ENCODE peak calls at places on chromosomes 7 and 10, in eight cellular contexts. V is A549, L is AG04450, T is GM12865, I is fibroblast of the aortic adventitia, H is heart left ventricle, X is coronary artery, J is suprapubic skin. G is an unnamed sample.
A peak's percentile ranks its signal among the peaks of the same experiment; 100 is the strongest.

GRCh38 chr7:84900215-84900614 is 286.6 kb downstream of the SEMA3D start:
- DNase-seq in I (no peak), X (no peak), J (no peak), T (peak; percentile 13), L (no peak), V (no peak), H (no peak), G (no peak)

GRCh38 chr7:51070163-51070562 is 246.4 kb downstream of the COBL start:
- DNase-seq in J (no peak), X (no peak), T (no peak), V (no peak), H (no peak), L (no peak), I (peak; percentile 24), G (no peak)

GRCh38 chr7:41451826-41452225 is 251.1 kb downstream of the INHBA start:
- DNase-seq in J (no peak), L (no peak), X (no peak), T (no peak), H (no peak), V (no peak), I (peak; percentile 18), G (no peak)

GRCh38 chr10:98414932-98415709 is at the start of gene PYROXD2:
- DNase-seq in I (peak; percentile 92), J (peak; percentile 94), H (peak; percentile 94), X (peak; percentile 93), L (peak; percentile 81), T (peak; percentile 48), V (peak; percentile 75), G (peak; percentile 78)

GRCh38 chr10:35425596-35425995 is 89.3 kb downstream of the CCNY start:
- DNase-seq in V (no peak), T (no peak), L (no peak), I (peak; percentile 34), J (no peak), H (no peak), X (no peak), G (no peak)

GRCh38 chr7:154640266-154640865 is 362.6 kb downstream of the PAXIP1 start:
- DNase-seq in H (no peak), J (no peak), X (no peak), V (no peak), I (no peak), L (no peak), T (no peak), G (no peak)

GRCh38 chr7:43462836-43463235 is 120.1 kb upstream of the STK17A start:
- DNase-seq in X (no peak), I (peak; percentile 37), T (no peak), J (no peak), V (no peak), L (no peak), H (no peak), G (no peak)

GRCh38 chr7:36487756-36488336 is 98.2 kb downstream of the ANLN start:
- DNase-seq in X (no peak), I (peak; percentile 79), J (no peak), V (peak; percentile 71), L (peak; percentile 8), T (peak; percentile 57), H (no peak), G (peak; percentile 32)

GRCh38 chr10:49280001-49280408 is 19.0 kb upstream of the C10orf71 start:
- DNase-seq in X (no peak), H (peak; percentile 12), V (no peak), I (peak; percentile 45), L (no peak), T (no peak), J (no peak), G (peak; percentile 21)

GRCh38 chr10:43221419-43222293 is 45.2 kb downstream of the RASGEF1A start:
- DNase-seq in L (no peak), X (peak; percentile 59), V (no peak), T (no peak), H (peak; percentile 5), I (no peak), J (peak; percentile 50), G (no peak)

GRCh38 chr10:128867819-128868218 is 599.2 kb upstream of the MGMT start:
- DNase-seq in T (no peak), H (no peak), L (no peak), X (peak; percentile 38), V (no peak), I (no peak), J (peak; percentile 35), G (no peak)

GRCh38 chr7:157268540-157268939 is 68.3 kb upstream of the DNAJB6 start:
- DNase-seq in J (no peak), I (no peak), L (no peak), V (no peak), H (no peak), X (no peak), T (no peak), G (no peak)

GRCh38 chr10:69801434-69802315 is at the start of gene COL13A1:
- DNase-seq in H (peak; percentile 38), J (peak; percentile 67), I (peak; percentile 60), T (no peak), L (no peak), V (peak; percentile 35), X (no peak), G (no peak)

GRCh38 chr7:20785211-20786048 is 1.3 kb downstream of the SP8 start:
- DNase-seq in I (no peak), V (no peak), X (no peak), J (no peak), L (no peak), H (no peak), T (no peak), G (no peak)

GRCh38 chr7:87926581-87927461 is 7.2 kb upstream of the ADAM22 start:
- DNase-seq in I (no peak), T (peak; percentile 97), V (no peak), H (no peak), X (no peak), J (no peak), L (no peak), G (no peak)

GRCh38 chr7:106095634-106096033 is 16.5 kb downstream of the SYPL1 start:
- DNase-seq in J (no peak), H (no peak), I (no peak), V (no peak), L (no peak), T (no peak), X (no peak), G (peak; percentile 46)

GRCh38 chr7:50369408-50370026 is 65.0 kb downstream of the IKZF1 start:
- DNase-seq in H (no peak), X (no peak), T (peak; percentile 81), J (no peak), V (peak; percentile 59), I (no peak), L (no peak), G (no peak)

GRCh38 chr7:44490351-44491200 is at the start of gene NUDCD3:
- DNase-seq in I (peak; percentile 90), X (peak; percentile 87), V (peak; percentile 91), T (peak; percentile 91), H (peak; percentile 87), L (peak; percentile 30), J (peak; percentile 87), G (no peak)

GRCh38 chr7:44489955-44490350 is 505 bp downstream of the NUDCD3 start:
- DNase-seq in X (no peak), L (no peak), J (no peak), V (no peak), T (peak; percentile 53), I (peak; percentile 41), H (no peak), G (no peak)

GRCh38 chr7:44491229-44491628 is 771 bp upstream of the NUDCD3 start:
- DNase-seq in I (no peak), T (no peak), X (no peak), H (no peak), L (no peak), V (no peak), J (no peak), G (no peak)

GRCh38 chr7:44486693-44487092 is 3.8 kb downstream of the NUDCD3 start:
- DNase-seq in J (no peak), X (no peak), V (peak; percentile 18), I (peak; percentile 61), L (no peak), T (no peak), H (no peak), G (no peak)

DNA sequence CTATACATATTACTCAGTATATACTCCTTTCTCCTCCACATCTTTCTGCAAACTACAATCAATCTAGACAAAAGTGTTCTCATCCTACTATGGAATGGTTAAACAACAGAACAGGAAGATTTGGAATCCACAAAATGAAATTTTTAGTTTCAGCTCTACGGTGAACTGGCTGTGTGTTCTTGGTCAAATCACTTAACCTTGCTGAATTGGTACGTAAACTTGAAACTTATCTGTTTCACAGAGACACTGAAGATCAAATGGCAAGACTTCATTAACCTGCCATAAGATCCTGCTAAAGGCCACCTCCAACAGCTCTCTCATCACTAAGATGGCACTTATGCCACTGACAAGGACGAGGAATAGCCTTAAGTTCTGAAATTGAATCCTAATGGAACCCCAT is 1.5 kb downstream of the NUDCD3 start:
- DNase-seq in V (no peak), L (no peak), I (no peak), X (no peak), J (no peak), H (no peak), T (no peak), G (no peak)
- H3K4me3 ChIP-seq in V (peak overlapping the region; percentile 88), L (peak overlapping the region; percentile 95), I (peak overlapping the region; percentile 89), X (peak overlapping the region; percentile 99), J (peak overlapping the region; percentile 86), H (peak overlapping the region; percentile 60), T (peak overlapping the region; percentile 74), G (peak overlapping the region; percentile 84)

GRCh38 chr10:987906-988666 is at the start of gene GTPBP4:
- DNase-seq in H (peak; percentile 99), J (peak; percentile 99), X (peak; percentile 98), L (peak; percentile 89), I (peak; percentile 97), V (peak; percentile 98), T (peak; percentile 98), G (peak; percentile 87)
- TF ChIP-seq CTCF in H (no peak), J (no peak), X (no peak), L (no peak), I (no peak), V (peak; percentile 53), T (no peak), G (peak; percentile 7)

GRCh38 chr10:74011016-74011415 is 13.1 kb downstream of the VCL start:
- DNase-seq in H (no peak), T (no peak), I (no peak), L (no peak), V (no peak), X (no peak), J (no peak), G (no peak)

GRCh38 chr10:74013004-74013403 is 15.1 kb downstream of the VCL start:
- DNase-seq in X (no peak), I (no peak), H (no peak), J (no peak), L (no peak), V (no peak), T (no peak), G (no peak)

GRCh38 chr10:74008212-74008731 is 10.4 kb downstream of the VCL start:
- DNase-seq in V (no peak), T (peak; percentile 62), X (no peak), J (no peak), H (no peak), L (peak; percentile 54), I (peak; percentile 98), G (peak; percentile 84)

GRCh38 chr10:74011762-74012161 is 13.8 kb downstream of the VCL start:
- DNase-seq in H (peak; percentile 58), V (peak; percentile 46), T (no peak), I (peak; percentile 96), L (peak; percentile 71), J (no peak), X (no peak), G (peak; percentile 82)

GRCh38 chr10:74012480-74012879 is 14.6 kb downstream of the VCL start:
- DNase-seq in J (no peak), X (no peak), T (no peak), V (no peak), H (no peak), I (no peak), L (no peak), G (no peak)
- H3K4me3 ChIP-seq in J (no peak overlapping the region), X (no peak overlapping the region), T (no peak overlapping the region), V (no peak overlapping the region), H (no peak overlapping the region), I (no peak overlapping the region), L (no peak overlapping the region), G (no peak overlapping the region)

GRCh38 chr10:101217450-101218281 is 11.6 kb downstream of the LBX1 start:
- DNase-seq in J (no peak), H (peak; percentile 26), L (no peak), I (no peak), V (peak; percentile 72), T (no peak), X (no peak), G (no peak)
- TF ChIP-seq CTCF in J (peak; percentile 19), H (peak; percentile 13), L (peak; percentile 39), I (peak; percentile 23), V (peak; percentile 60), T (no peak), X (no peak), G (peak; percentile 29)